ENCODE peak calls at places on chromosomes 16 and 17, in five cellular contexts. M, B, I, X and Y are unnamed samples.

GRCh38 chr17:17999364-18000007 is 26.8 kb downstream of the DRC3 start:
- DNase-seq in M (no peak), B (no peak), I (no peak), X (no peak), Y (no peak)

GRCh38 chr16:23597003-23597756 is 1.1 kb upstream of the NDUFAB1 start:
- DNase-seq in M (no peak), B (peak), I (no peak), X (no peak), Y (no peak)

GRCh38 chr17:76274559-76274956 is 9.4 kb downstream of the UBALD2 start:
- DNase-seq in M (no peak), B (no peak), I (no peak), X (no peak), Y (no peak)

GRCh38 chr17:360141-360705 is 7.6 kb upstream of the RPH3AL start:
- DNase-seq in M (no peak), B (no peak), I (no peak), X (no peak), Y (no peak)

GRCh38 chr17:74037320-74037719 is 166.2 kb upstream of the RPL38 start:
- DNase-seq in M (peak), B (no peak), I (no peak), X (no peak), Y (peak)

GRCh38 chr17:49748791-49749190 is 15.1 kb downstream of the FAM117A start:
- DNase-seq in M (no peak), B (no peak), I (no peak), X (no peak), Y (no peak)

GRCh38 chr16:81478876-81479496 is 34.4 kb downstream of the CMIP start:
- DNase-seq in M (peak), B (no peak), I (peak), X (no peak), Y (peak)

GRCh38 chr17:65515959-65516948 is 45.2 kb downstream of the AXIN2 start:
- DNase-seq in M (no peak), B (no peak), I (no peak), X (no peak), Y (no peak)

GRCh38 chr17:75876190-75876937 is 2.0 kb downstream of the TRIM47 start:
- DNase-seq in M (no peak), B (peak), I (peak), X (no peak), Y (peak)

GRCh38 chr16:72739577-72739976 is 308.4 kb downstream of the ZFHX3 start:
- DNase-seq in M (no peak), B (no peak), I (no peak), X (no peak), Y (no peak)

GRCh38 chr16:30016555-30017276 is 5.9 kb upstream of the DOC2A start:
- DNase-seq in M (no peak), B (no peak), I (no peak), X (no peak), Y (no peak)

GRCh38 chr16:29025218-29025617 is 40.4 kb downstream of the LAT start:
- DNase-seq in M (no peak), B (no peak), I (no peak), X (no peak), Y (no peak)

GRCh38 chr16:24853830-24854229 is 8.1 kb downstream of the SLC5A11 start:
- DNase-seq in M (peak), B (peak), I (no peak), X (no peak), Y (peak)

GRCh38 chr16:2968368-2968737 is 795 bp upstream of the PAQR4 start:
- DNase-seq in M (no peak), B (no peak), I (no peak), X (no peak), Y (no peak)

GRCh38 chr16:27363797-27364196 is 38.2 kb upstream of the IL21R start:
- DNase-seq in M (no peak), B (peak), I (peak), X (no peak), Y (peak)

GRCh38 chr17:63840591-63841349 is 1.7 kb downstream of the SMARCD2 start:
- DNase-seq in M (no peak), B (no peak), I (no peak), X (no peak), Y (no peak)

GRCh38 chr17:28381141-28381825 is 9.8 kb downstream of the SARM1 start:
- DNase-seq in M (no peak), B (peak), I (no peak), X (no peak), Y (peak)

GRCh38 chr16:89334461-89334860 is 117.0 kb downstream of the ZNF778 start:
- DNase-seq in M (no peak), B (no peak), I (no peak), X (no peak), Y (no peak)

GRCh38 chr17:37694734-37695133 is 50.1 kb downstream of the HNF1B start:
- DNase-seq in M (no peak), B (no peak), I (no peak), X (no peak), Y (no peak)

GRCh38 chr17:50182783-50183438 is 17.1 kb downstream of the SGCA start:
- DNase-seq in M (no peak), B (no peak), I (no peak), X (no peak), Y (no peak)

GRCh38 chr16:19307587-19308241 is 22.2 kb downstream of the CLEC19A start:
- DNase-seq in M (no peak), B (peak), I (no peak), X (no peak), Y (no peak)

GRCh38 chr17:80119271-80119791 is 17.9 kb downstream of the GAA start:
- DNase-seq in M (no peak), B (no peak), I (no peak), X (no peak), Y (no peak)

GRCh38 chr17:43732961-43733360 is 25.6 kb downstream of the SOST start:
- DNase-seq in M (peak), B (no peak), I (no peak), X (no peak), Y (no peak)

GRCh38 chr17:50075446-50076032 is 19.6 kb upstream of the PDK2 start:
- DNase-seq in M (no peak), B (no peak), I (no peak), X (no peak), Y (no peak)

GRCh38 chr17:10050597-10051101 is 145.6 kb upstream of the RCVRN start:
- DNase-seq in M (no peak), B (no peak), I (no peak), X (no peak), Y (peak)

GRCh38 chr16:84471966-84472365 is 32.5 kb downstream of the MEAK7 start:
- DNase-seq in M (no peak), B (no peak), I (no peak), X (no peak), Y (no peak)

GRCh38 chr16:28538733-28539596 is at the start of gene NUPR1:
- DNase-seq in M (peak), B (no peak), I (peak), X (peak), Y (peak)

GRCh38 chr17:145671-146541 is 8.5 kb downstream of the SCGB1C2 start:
- DNase-seq in M (no peak), B (no peak), I (peak), X (no peak), Y (peak)

GRCh38 chr17:49197346-49197998 is 12.9 kb downstream of the GNGT2 start:
- DNase-seq in M (no peak), B (no peak), I (no peak), X (no peak), Y (no peak)

GRCh38 chr17:42438600-42439567 is 15.8 kb upstream of the CAVIN1 start:
- DNase-seq in M (peak), B (peak), I (no peak), X (no peak), Y (no peak)

GRCh38 chr17:42130310-42130936 is 7.8 kb downstream of the HSPB9 start:
- DNase-seq in M (no peak), B (no peak), I (no peak), X (no peak), Y (no peak)